ENCODE peak calls at places on chromosome 6, in four cellular contexts. One of them, this sample, is unnamed.

GRCh38 chr6:98137391-98137790 is 697.0 kb upstream of the POU3F2 start:
- DNase-seq in CD14-positive monocyte: no peak
- DNase-seq in body of pancreas: no peak
- DNase-seq in substantia nigra: no peak
- DNase-seq in this sample: no peak

GRCh38 chr6:24547243-24547642 is 52.5 kb downstream of the ALDH5A1 start:
- DNase-seq in body of pancreas: no peak
- DNase-seq in substantia nigra: no peak
- DNase-seq in CD14-positive monocyte: peak
- DNase-seq in this sample: no peak

GRCh38 chr6:1801401-1801800 is 191.7 kb downstream of the FOXC1 start:
- DNase-seq in CD14-positive monocyte: no peak
- DNase-seq in body of pancreas: peak
- DNase-seq in substantia nigra: no peak
- DNase-seq in this sample: no peak

GRCh38 chr6:45677381-45677992 is 299.8 kb upstream of the SUPT3H start:
- DNase-seq in CD14-positive monocyte: peak
- DNase-seq in body of pancreas: no peak
- DNase-seq in substantia nigra: no peak
- DNase-seq in this sample: no peak

GRCh38 chr6:85865665-85866372 is 223.1 kb upstream of the SYNCRIP start:
- DNase-seq in substantia nigra: peak
- DNase-seq in CD14-positive monocyte: no peak
- DNase-seq in body of pancreas: peak
- DNase-seq in this sample: no peak

GRCh38 chr6:8157839-8158238 is 55.5 kb upstream of the EEF1E1 start:
- DNase-seq in substantia nigra: no peak
- DNase-seq in CD14-positive monocyte: no peak
- DNase-seq in body of pancreas: no peak
- DNase-seq in this sample: no peak

GRCh38 chr6:96420294-96420693 is 101.3 kb upstream of the UFL1 start:
- DNase-seq in substantia nigra: peak
- DNase-seq in body of pancreas: no peak
- DNase-seq in CD14-positive monocyte: no peak
- DNase-seq in this sample: no peak

GRCh38 chr6:71367763-71368162 is 79.2 kb downstream of the OGFRL1 start:
- DNase-seq in substantia nigra: no peak
- DNase-seq in body of pancreas: no peak
- DNase-seq in CD14-positive monocyte: no peak
- DNase-seq in this sample: no peak

GRCh38 chr6:137033828-137034227 is 10.9 kb downstream of the IL20RA start:
- DNase-seq in substantia nigra: no peak
- DNase-seq in CD14-positive monocyte: no peak
- DNase-seq in body of pancreas: no peak
- DNase-seq in this sample: no peak

GRCh38 chr6:38259736-38260135 is 380.0 kb downstream of the BTBD9 start:
- DNase-seq in substantia nigra: no peak
- DNase-seq in CD14-positive monocyte: no peak
- DNase-seq in body of pancreas: no peak
- DNase-seq in this sample: no peak

GRCh38 chr6:27188206-27188884 is 59.2 kb upstream of the PRSS16 start:
- DNase-seq in substantia nigra: peak
- DNase-seq in body of pancreas: peak
- DNase-seq in CD14-positive monocyte: no peak
- DNase-seq in this sample: peak

GRCh38 chr6:70863343-70863742 is 93.5 kb downstream of the B3GAT2 start:
- DNase-seq in CD14-positive monocyte: no peak
- DNase-seq in substantia nigra: no peak
- DNase-seq in body of pancreas: no peak
- DNase-seq in this sample: no peak

GRCh38 chr6:44569931-44570385 is 182.5 kb downstream of the CDC5L start:
- DNase-seq in body of pancreas: no peak
- DNase-seq in substantia nigra: peak
- DNase-seq in CD14-positive monocyte: peak
- DNase-seq in this sample: no peak

GRCh38 chr6:7901780-7902179 is 8.8 kb downstream of the TXNDC5 start:
- DNase-seq in body of pancreas: no peak
- DNase-seq in substantia nigra: no peak
- DNase-seq in CD14-positive monocyte: no peak
- DNase-seq in this sample: no peak

GRCh38 chr6:33201147-33201545 is 479 bp downstream of the SLC39A7 start:
- DNase-seq in substantia nigra: peak
- DNase-seq in body of pancreas: no peak
- DNase-seq in CD14-positive monocyte: peak
- DNase-seq in this sample: no peak

GRCh38 chr6:170047813-170048212 is 243.1 kb downstream of the DLL1 start:
- DNase-seq in substantia nigra: no peak
- DNase-seq in body of pancreas: no peak
- DNase-seq in CD14-positive monocyte: no peak
- DNase-seq in this sample: no peak

GRCh38 chr6:155267411-155267810 is 3.6 kb downstream of the CLDN20 start:
- DNase-seq in CD14-positive monocyte: no peak
- DNase-seq in substantia nigra: no peak
- DNase-seq in body of pancreas: no peak
- DNase-seq in this sample: no peak

GRCh38 chr6:52663120-52663934 is 7.6 kb upstream of the TMEM14A start:
- DNase-seq in CD14-positive monocyte: peak
- DNase-seq in body of pancreas: peak
- DNase-seq in substantia nigra: peak
- DNase-seq in this sample: peak

GRCh38 chr6:87146363-87146762 is 9.0 kb upstream of the ZNF292 start:
- DNase-seq in substantia nigra: no peak
- DNase-seq in CD14-positive monocyte: no peak
- DNase-seq in body of pancreas: no peak
- DNase-seq in this sample: no peak

GRCh38 chr6:31711233-31711632 is 3.9 kb upstream of the LY6G6D start:
- DNase-seq in body of pancreas: no peak
- DNase-seq in substantia nigra: no peak
- DNase-seq in CD14-positive monocyte: no peak
- DNase-seq in this sample: no peak

GRCh38 chr6:79180082-79180481 is 54.4 kb downstream of the HMGN3 start:
- DNase-seq in substantia nigra: no peak
- DNase-seq in CD14-positive monocyte: no peak
- DNase-seq in body of pancreas: no peak
- DNase-seq in this sample: no peak

GRCh38 chr6:5078121-5078695 is 6.9 kb upstream of the PPP1R3G start:
- DNase-seq in CD14-positive monocyte: no peak
- DNase-seq in substantia nigra: no peak
- DNase-seq in body of pancreas: no peak
- DNase-seq in this sample: no peak

GRCh38 chr6:13924146-13924948 is 405 bp upstream of the RNF182 start:
- DNase-seq in CD14-positive monocyte: no peak
- DNase-seq in body of pancreas: peak
- DNase-seq in substantia nigra: peak
- DNase-seq in this sample: peak

GRCh38 chr6:169976301-169977081 is 225.1 kb downstream of the ERMARD start:
- DNase-seq in body of pancreas: no peak
- DNase-seq in substantia nigra: no peak
- DNase-seq in CD14-positive monocyte: peak
- DNase-seq in this sample: no peak

GRCh38 chr6:36336779-36337194 is at the start of gene BNIP5:
- DNase-seq in CD14-positive monocyte: no peak
- DNase-seq in substantia nigra: no peak
- DNase-seq in body of pancreas: no peak
- DNase-seq in this sample: no peak

GRCh38 chr6:90715093-90715655 is 128.3 kb upstream of the MAP3K7 start:
- DNase-seq in body of pancreas: no peak
- DNase-seq in CD14-positive monocyte: no peak
- DNase-seq in substantia nigra: no peak
- DNase-seq in this sample: no peak

GRCh38 chr6:41122373-41122772 is 31.8 kb downstream of the TREML1 start:
- DNase-seq in body of pancreas: no peak
- DNase-seq in CD14-positive monocyte: no peak
- DNase-seq in substantia nigra: no peak
- DNase-seq in this sample: no peak

GRCh38 chr6:104462811-104463599 is 396.7 kb downstream of the HACE1 start:
- DNase-seq in substantia nigra: no peak
- DNase-seq in CD14-positive monocyte: no peak
- DNase-seq in body of pancreas: no peak
- DNase-seq in this sample: no peak

GRCh38 chr6:33419580-33420492 is at the start of gene SYNGAP1:
- DNase-seq in CD14-positive monocyte: peak
- DNase-seq in body of pancreas: peak
- DNase-seq in substantia nigra: peak
- DNase-seq in this sample: no peak

GRCh38 chr6:142942805-142943227 is 2.2 kb downstream of the HIVEP2 start:
- DNase-seq in substantia nigra: no peak
- DNase-seq in CD14-positive monocyte: no peak
- DNase-seq in body of pancreas: no peak
- DNase-seq in this sample: no peak

GRCh38 chr6:43705996-43706395 is 18.4 kb upstream of the MRPS18A start:
- DNase-seq in CD14-positive monocyte: peak
- DNase-seq in body of pancreas: no peak
- DNase-seq in substantia nigra: no peak
- DNase-seq in this sample: no peak